ENCODE peak calls at places on chromosomes 16 and 17, in seven cellular contexts. N is astrocyte of the spinal cord, F is heart left ventricle, V is DND-41, G is epithelial cell of esophagus, E is neural progenitor cell, C is kidney. M is an unnamed sample.

GRCh38 chr17:6996256-6997111 is 635 bp downstream of the ALOX12 start:
- DNase-seq in N (no peak), F (no peak), V (no peak), G (no peak), E (no peak), C (peak; percentile 77), M (no peak)

GRCh38 chr17:13182450-13182849 is 164.6 kb upstream of the ELAC2 start:
- DNase-seq in N (no peak), F (no peak), V (no peak), G (no peak), E (no peak), C (no peak), M (no peak)

GRCh38 chr17:15920758-15921239 is 24.1 kb upstream of the ADORA2B start:
- DNase-seq in N (peak; percentile 97), F (no peak), V (no peak), G (peak; percentile 91), E (no peak), C (peak; percentile 36), M (no peak)

GRCh38 chr17:37359682-37360188 is 16.1 kb upstream of the C17orf78 start:
- DNase-seq in N (no peak), F (no peak), V (no peak), G (peak; percentile 40), E (no peak), C (no peak), M (no peak)

GRCh38 chr17:49952912-49953497 is 16.0 kb upstream of the DLX4 start:
- DNase-seq in N (peak; percentile 44), F (no peak), V (peak; percentile 23), G (no peak), E (no peak), C (no peak), M (no peak)

GRCh38 chr17:30969989-30970680 is 704 bp upstream of the RNF135 start:
- DNase-seq in N (peak; percentile 41), F (no peak), V (peak; percentile 37), G (peak; percentile 89), E (peak; percentile 54), C (no peak), M (no peak)

GRCh38 chr17:58275417-58275816 is 5.3 kb downstream of the MPO start:
- DNase-seq in N (no peak), F (no peak), V (no peak), G (no peak), E (no peak), C (no peak), M (no peak)

GRCh38 chr17:69874220-69874670 is 200.8 kb upstream of the KCNJ16 start:
- DNase-seq in N (peak; percentile 77), F (no peak), V (no peak), G (peak; percentile 89), E (peak; percentile 9), C (no peak), M (no peak)

GRCh38 chr16:81527477-81528178 is 83.0 kb downstream of the CMIP start:
- DNase-seq in N (no peak), F (no peak), V (no peak), G (peak; percentile 82), E (no peak), C (no peak), M (no peak)

GRCh38 chr17:66702106-66702936 is 132.6 kb upstream of the CACNG5 start:
- DNase-seq in N (no peak), F (no peak), V (no peak), G (peak; percentile 86), E (no peak), C (no peak), M (no peak)

GRCh38 chr17:17819561-17819995 is 17.2 kb downstream of the SREBF1 start:
- DNase-seq in N (peak; percentile 95), F (no peak), V (no peak), G (peak; percentile 93), E (no peak), C (no peak), M (peak; percentile 88)

GRCh38 chr17:17836818-17837379 is at the start of gene SREBF1:
- DNase-seq in N (peak; percentile 58), F (peak; percentile 72), V (peak; percentile 45), G (peak; percentile 51), E (peak; percentile 94), C (peak; percentile 89), M (no peak)

GRCh38 chr17:45225051-45225700 is 3.5 kb downstream of the FMNL1 start:
- DNase-seq in N (no peak), F (no peak), V (peak; percentile 83), G (peak; percentile 37), E (no peak), C (no peak), M (no peak)

GRCh38 chr16:71658771-71659170 is 32.8 kb downstream of the MARVELD3 start:
- DNase-seq in N (no peak), F (no peak), V (no peak), G (no peak), E (no peak), C (no peak), M (no peak)

GRCh38 chr17:48997103-48997826 is at the start of gene IGF2BP1:
- DNase-seq in N (peak; percentile 84), F (no peak), V (no peak), G (peak; percentile 13), E (peak; percentile 93), C (no peak), M (no peak)

GRCh38 chr17:50290074-50290702 is 15.9 kb downstream of the TMEM92 start:
- DNase-seq in N (peak; percentile 98), F (peak; percentile 42), V (no peak), G (peak; percentile 98), E (no peak), C (peak; percentile 89), M (peak; percentile 71)

GRCh38 chr16:66374176-66374575 is 7.7 kb downstream of the CDH5 start:
- DNase-seq in N (no peak), F (no peak), V (no peak), G (no peak), E (peak; percentile 36), C (no peak), M (no peak)

GRCh38 chr17:19650826-19651225 is 2.3 kb downstream of the ALDH3A2 start:
- DNase-seq in N (peak; percentile 35), F (no peak), V (no peak), G (peak; percentile 45), E (no peak), C (no peak), M (no peak)

GRCh38 chr16:66042341-66042740 is 324.1 kb upstream of the CDH5 start:
- DNase-seq in N (no peak), F (no peak), V (no peak), G (no peak), E (no peak), C (no peak), M (no peak)

GRCh38 chr17:8894189-8894611 is 26.7 kb upstream of the PIK3R6 start:
- DNase-seq in N (no peak), F (no peak), V (no peak), G (no peak), E (peak; percentile 42), C (no peak), M (no peak)
- H3K4me3 ChIP-seq in N (no peak overlapping the region), F (peak overlapping the region; percentile 17), V (no peak overlapping the region), G (no peak overlapping the region), E (peak overlapping the region; percentile 19), C (no peak overlapping the region), M (no peak overlapping the region)

GRCh38 chr16:88428156-88428555 is 24.9 kb upstream of the ZFPM1 start:
- DNase-seq in N (no peak), F (no peak), V (no peak), G (no peak), E (no peak), C (no peak), M (no peak)

GRCh38 chr16:88424536-88425230 is 28.4 kb upstream of the ZFPM1 start:
- DNase-seq in N (no peak), F (no peak), V (no peak), G (peak; percentile 15), E (no peak), C (no peak), M (no peak)

GRCh38 chr16:88427376-88427775 is 25.7 kb upstream of the ZFPM1 start:
- DNase-seq in N (no peak), F (no peak), V (no peak), G (no peak), E (no peak), C (no peak), M (no peak)

GRCh38 chr16:88423448-88423850 is 29.6 kb upstream of the ZFPM1 start:
- DNase-seq in N (peak; percentile 72), F (no peak), V (no peak), G (no peak), E (no peak), C (no peak), M (no peak)

GRCh38 chr16:88426018-88426417 is 27.1 kb upstream of the ZFPM1 start:
- DNase-seq in N (no peak), F (no peak), V (no peak), G (no peak), E (no peak), C (no peak), M (no peak)
- H3K4me3 ChIP-seq in N (no peak overlapping the region), F (no peak overlapping the region), V (no peak overlapping the region), G (no peak overlapping the region), E (no peak overlapping the region), C (no peak overlapping the region), M (no peak overlapping the region)

DNA sequence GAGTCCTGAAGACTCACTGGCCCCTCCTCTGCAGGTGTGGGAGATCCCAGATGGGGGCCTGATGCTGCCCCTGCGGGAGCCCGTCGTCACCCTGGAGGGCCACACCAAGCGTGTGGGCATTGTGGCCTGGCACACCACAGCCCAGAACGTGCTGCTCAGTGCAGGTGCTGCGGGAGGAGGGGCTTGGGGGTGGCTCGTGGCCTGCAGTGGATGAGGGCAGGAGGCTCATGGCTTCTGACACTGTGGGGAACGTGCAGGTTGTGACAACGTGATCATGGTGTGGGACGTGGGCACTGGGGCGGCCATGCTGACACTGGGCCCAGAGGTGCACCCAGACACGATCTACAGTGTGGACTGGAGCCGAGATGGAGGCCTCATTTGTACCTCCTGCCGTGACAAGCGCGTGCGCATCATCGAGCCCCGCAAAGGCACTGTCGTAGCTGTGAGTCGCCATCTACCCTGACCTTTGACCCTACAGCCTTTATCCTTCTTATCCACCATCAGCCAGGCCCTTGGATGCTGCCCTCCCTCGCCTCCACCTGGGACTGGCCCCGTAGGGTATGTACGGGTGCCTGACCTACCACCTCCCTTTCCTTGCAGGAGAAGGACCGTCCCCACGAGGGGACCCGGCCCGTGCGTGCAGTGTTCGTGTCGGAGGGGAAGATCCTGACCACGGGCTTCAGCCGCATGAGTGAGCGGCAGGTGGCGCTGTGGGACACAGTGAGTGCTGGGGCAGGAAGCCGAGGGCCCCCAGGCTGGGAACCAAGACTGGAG is 3.6 kb downstream of the CORO1A start:
- DNase-seq in N (no peak), F (peak; percentile 67), V (peak; percentile 63), G (peak; percentile 60), E (peak; percentile 74), C (peak; percentile 90), M (peak; percentile 57)
- H3K4me3 ChIP-seq in N (no peak overlapping the region), F (no peak overlapping the region), V (peak overlapping the region; percentile 93), G (no peak overlapping the region), E (no peak overlapping the region), C (no peak overlapping the region), M (no peak overlapping the region)

DNA sequence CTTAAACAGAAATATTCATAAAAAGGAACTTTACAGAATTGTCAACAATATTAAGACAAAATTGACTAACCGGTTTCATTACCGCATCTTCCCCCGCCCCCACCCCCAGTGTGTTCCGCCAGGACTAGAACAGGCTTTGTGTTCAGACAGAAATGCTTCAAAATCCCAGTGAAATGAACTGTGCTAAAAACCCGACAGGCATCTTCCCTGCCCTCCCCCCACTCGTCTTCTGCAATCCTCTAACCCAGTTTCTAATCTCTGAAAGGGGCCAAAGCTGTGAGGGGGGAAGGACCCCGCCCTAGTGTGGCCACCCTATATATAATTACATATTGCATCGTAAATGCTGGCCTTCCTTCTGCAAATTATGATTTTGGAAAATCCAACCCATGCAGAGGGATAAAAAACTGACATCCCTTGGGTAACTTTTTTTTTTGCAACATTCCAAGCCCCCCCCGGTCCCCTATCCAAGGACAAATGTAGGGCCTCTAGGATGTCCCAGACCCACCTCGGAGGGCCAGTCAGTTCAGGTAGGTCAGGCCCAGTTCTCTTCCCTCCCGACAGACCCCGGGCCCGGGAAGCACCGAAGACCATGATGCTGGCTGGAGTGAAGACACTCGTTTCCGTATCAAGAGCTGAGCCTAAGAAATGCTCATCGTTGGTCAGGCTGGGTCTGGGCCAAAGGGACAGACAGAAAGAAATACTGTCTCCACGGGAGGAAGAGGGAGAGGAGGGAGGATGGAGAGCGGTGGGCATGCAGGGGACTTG is 1.2 kb upstream of the ROGDI start:
- DNase-seq in N (no peak), F (no peak), V (no peak), G (no peak), E (no peak), C (peak; percentile 71), M (no peak)
- H3K4me3 ChIP-seq in N (no peak overlapping the region), F (peak overlapping the region; percentile 78), V (peak overlapping the region; percentile 84), G (no peak overlapping the region), E (peak overlapping the region; percentile 91), C (peak overlapping the region; percentile 72), M (no peak overlapping the region)

M was measured in gastrocnemius medialis.